ENCODE peak calls at places on chromosomes 11 and 22, in ten cellular contexts. I is breast epithelium, O is AG09319, K is fibroblast of mammary gland, F is HFFc6, D is sigmoid colon, N is foreskin fibroblast, U is psoas muscle, X is PC-3, L is activated B cell treated with CpG ODN at 0.5 μM for 24 hours. B is an unnamed sample.

GRCh38 chr11:122642971-122643370 is 12.6 kb upstream of the UBASH3B start:
- DNase-seq in I (no peak), L (no peak), N (no peak), U (no peak), D (no peak), X (peak), F (peak), K (no peak), O (no peak), B (no peak)

GRCh38 chr11:68096962-68097361 is 24.2 kb downstream of the CHKA start:
- DNase-seq in O (no peak), N (no peak), L (no peak), U (no peak), K (no peak), F (no peak), D (no peak), X (no peak), I (no peak), B (no peak)

GRCh38 chr11:62245271-62245753 is 3.3 kb downstream of the SCGB1D2 start:
- DNase-seq in D (no peak), I (no peak), O (no peak), N (no peak), K (peak), X (peak), L (no peak), U (no peak), F (peak), B (peak)

GRCh38 chr22:24027389-24027980 is 16.4 kb downstream of the CABIN1 start:
- DNase-seq in N (no peak), X (no peak), I (no peak), L (no peak), U (no peak), K (peak), F (no peak), O (no peak), D (no peak), B (no peak)

GRCh38 chr11:117189191-117189940 is 9.8 kb upstream of the TAGLN start:
- DNase-seq in K (no peak), F (no peak), U (no peak), I (no peak), D (peak), X (no peak), O (no peak), N (no peak), L (peak), B (no peak)

GRCh38 chr22:50730941-50731661 is 6.9 kb upstream of the ACR start:
- DNase-seq in F (no peak), U (peak), K (no peak), O (no peak), L (no peak), I (no peak), N (no peak), X (no peak), D (no peak), B (no peak)

GRCh38 chr11:2525941-2526807 is 81.4 kb downstream of the KCNQ1 start:
- DNase-seq in N (no peak), K (no peak), D (peak), U (peak), O (no peak), F (no peak), L (peak), I (no peak), X (no peak), B (no peak)

GRCh38 chr11:17343907-17344306 is 7.7 kb upstream of the NCR3LG1 start:
- DNase-seq in D (no peak), F (peak), X (peak), L (no peak), K (peak), O (peak), I (no peak), U (no peak), N (peak), B (no peak)

GRCh38 chr11:15627560-15627959 is 512.8 kb downstream of the INSC start:
- DNase-seq in N (no peak), D (no peak), I (no peak), F (peak), K (peak), O (no peak), U (no peak), L (no peak), X (peak), B (no peak)

GRCh38 chr11:125918140-125918840 is 14.0 kb downstream of the DDX25 start:
- DNase-seq in I (no peak), F (no peak), X (no peak), L (no peak), N (no peak), O (no peak), K (no peak), U (no peak), D (no peak), B (no peak)

GRCh38 chr22:49305215-49305965 is 522.3 kb downstream of the BRD1 start:
- DNase-seq in U (no peak), D (peak), X (peak), L (peak), N (no peak), F (no peak), I (peak), O (no peak), K (peak), B (no peak)

GRCh38 chr22:17920145-17920605 is 104.2 kb downstream of the MICAL3 start:
- DNase-seq in I (peak), X (no peak), D (no peak), K (peak), F (no peak), O (no peak), N (no peak), L (no peak), U (no peak), B (no peak)

GRCh38 chr11:72100462-72100861 is 2.6 kb downstream of the LAMTOR1 start:
- DNase-seq in F (no peak), L (no peak), U (no peak), I (no peak), K (peak), D (no peak), X (no peak), O (no peak), N (no peak), B (no peak)

GRCh38 chr11:19714387-19715363 is 2.0 kb downstream of the NAV2 start:
- DNase-seq in I (peak), K (peak), F (peak), L (no peak), X (peak), U (peak), D (peak), N (peak), O (no peak), B (no peak)

GRCh38 chr11:36609383-36609782 is 11.3 kb upstream of the RAG2 start:
- DNase-seq in N (no peak), L (no peak), F (no peak), I (no peak), D (no peak), U (no peak), X (no peak), O (no peak), K (no peak), B (no peak)

GRCh38 chr22:49081926-49082325 is 745.7 kb downstream of the BRD1 start:
- DNase-seq in X (no peak), U (peak), L (no peak), D (peak), K (no peak), O (no peak), I (no peak), F (no peak), N (no peak), B (no peak)

GRCh38 chr22:27997538-27997937 is 78.5 kb upstream of the PITPNB start:
- DNase-seq in F (no peak), L (no peak), X (no peak), K (peak), U (peak), D (peak), N (no peak), I (no peak), O (no peak), B (no peak)

GRCh38 chr22:50264104-50264745 is 2.7 kb upstream of the MAPK12 start:
- DNase-seq in O (no peak), U (no peak), I (no peak), D (no peak), K (no peak), F (no peak), N (no peak), L (no peak), X (no peak), B (no peak)

GRCh38 chr11:65486570-65487466 is 12.0 kb upstream of the MALAT1 start:
- DNase-seq in D (peak), X (no peak), K (no peak), U (no peak), L (no peak), F (no peak), O (no peak), I (no peak), N (no peak), B (no peak)

GRCh38 chr11:65485820-65486219 is 13.0 kb upstream of the MALAT1 start:
- DNase-seq in O (no peak), F (no peak), I (no peak), L (no peak), N (no peak), X (no peak), K (no peak), U (no peak), D (peak), B (no peak)

GRCh38 chr11:65478411-65479183 is 20.2 kb upstream of the MALAT1 start:
- DNase-seq in K (peak), F (no peak), O (no peak), N (peak), I (no peak), U (peak), L (no peak), X (no peak), D (peak), B (no peak)

GRCh38 chr11:65479184-65480145 is 19.4 kb upstream of the MALAT1 start:
- DNase-seq in U (peak), I (no peak), D (peak), N (peak), K (peak), L (no peak), O (peak), X (no peak), F (peak), B (no peak)

GRCh38 chr11:65482306-65482850 is 16.5 kb upstream of the MALAT1 start:
- DNase-seq in D (no peak), L (no peak), O (no peak), N (no peak), I (no peak), K (no peak), X (no peak), U (no peak), F (no peak), B (no peak)
- TF ChIP-seq CTCF in D (no peak), L (no peak), O (no peak), N (no peak), I (no peak), K (no peak), X (no peak), U (no peak), F (no peak), B (no peak)

GRCh38 chr11:22666320-22666699 is at the start of gene GAS2:
- DNase-seq in U (no peak), N (no peak), O (no peak), K (no peak), F (no peak), X (no peak), I (no peak), L (no peak), D (no peak), B (no peak)

GRCh38 chr11:22668005-22668796 is 1.8 kb downstream of the GAS2 start:
- DNase-seq in X (no peak), K (no peak), N (no peak), I (no peak), D (no peak), F (no peak), O (no peak), L (no peak), U (no peak), B (no peak)

GRCh38 chr11:22670803-22671202 is 4.4 kb downstream of the GAS2 start:
- DNase-seq in U (no peak), L (no peak), D (no peak), K (no peak), I (no peak), X (peak), O (no peak), N (no peak), F (no peak), B (no peak)

GRCh38 chr11:22669368-22669767 is 3.0 kb downstream of the GAS2 start:
- DNase-seq in I (no peak), N (no peak), F (no peak), U (no peak), L (no peak), D (no peak), K (no peak), O (no peak), X (no peak), B (no peak)

DNA sequence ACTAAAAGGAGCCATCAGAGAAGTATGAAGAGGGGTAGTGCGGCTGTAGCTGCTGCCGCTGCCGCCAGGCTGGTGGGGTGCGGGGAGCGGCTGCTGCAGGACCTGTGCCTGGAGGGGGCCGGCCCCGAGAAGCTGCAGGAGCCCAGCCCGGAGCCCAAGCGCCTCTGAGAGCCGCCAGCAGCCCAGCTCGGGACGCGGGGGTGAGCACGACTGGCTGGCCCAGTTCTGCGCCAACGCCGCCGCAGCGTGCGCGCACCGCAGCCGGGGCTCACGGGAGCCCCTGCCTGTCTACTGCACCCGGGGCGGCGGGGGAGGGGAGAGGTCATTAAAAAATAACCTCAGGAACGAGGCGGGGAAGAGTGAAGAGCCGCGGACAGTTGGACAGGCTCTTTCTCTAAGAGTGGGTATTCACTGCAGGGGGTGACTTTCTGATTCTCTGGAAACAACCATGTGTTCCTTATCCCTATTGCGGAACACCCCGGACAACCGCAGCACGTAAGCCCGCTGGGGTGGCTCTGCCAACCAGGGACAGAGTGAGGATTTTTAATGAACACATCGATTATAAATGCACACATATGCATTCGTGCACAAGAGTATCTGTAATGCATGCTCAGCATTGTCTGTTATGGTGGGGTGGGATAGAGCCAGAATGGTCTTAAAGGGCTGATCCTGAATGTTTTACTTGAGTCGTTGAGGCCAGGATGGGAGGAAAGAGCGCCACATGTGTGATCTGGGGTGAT is 459 bp downstream of the GAS2 start:
- DNase-seq in N (no peak), K (peak), I (no peak), U (peak), O (no peak), X (no peak), L (no peak), D (no peak), F (no peak), B (no peak)
- TF ChIP-seq CTCF in N (no peak), K (no peak), I (no peak), U (no peak), O (no peak), X (no peak), L (no peak), D (no peak), F (no peak), B (no peak)

DNA sequence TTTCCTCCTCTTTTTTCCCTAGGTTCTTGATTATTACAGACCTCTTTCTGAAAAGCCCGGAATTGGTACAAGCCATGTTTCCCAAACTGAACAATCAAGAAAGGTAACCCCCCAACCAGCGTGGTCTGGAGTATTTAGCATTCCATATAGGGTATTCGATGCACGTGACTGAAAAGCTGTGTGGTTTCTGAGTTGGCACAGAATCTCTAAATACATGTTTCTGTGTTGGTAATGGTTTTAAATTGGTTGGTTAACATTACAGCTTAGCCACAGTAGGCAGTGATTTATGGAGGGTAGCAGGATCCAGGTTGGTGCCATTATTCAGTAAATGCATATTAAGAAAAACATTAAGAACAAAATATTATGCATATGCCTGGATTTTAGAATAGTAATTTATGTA is 46.8 kb downstream of the ATXN10 start:
- DNase-seq in O (no peak), L (no peak), I (no peak), D (no peak), U (no peak), X (no peak), K (no peak), N (no peak), F (no peak), B (no peak)
- TF ChIP-seq CTCF in O (no peak), L (no peak), I (no peak), D (no peak), U (no peak), X (no peak), K (no peak), N (no peak), F (no peak), B (no peak)

GRCh38 chr22:25373961-25374360 is 154.5 kb downstream of the CRYBB2 start:
- DNase-seq in I (no peak), O (no peak), X (no peak), N (no peak), K (no peak), L (no peak), F (no peak), U (no peak), D (no peak), B (no peak)

GRCh38 chr22:25375683-25376082 is 156.2 kb downstream of the CRYBB2 start:
- DNase-seq in X (no peak), K (no peak), F (no peak), L (no peak), U (no peak), N (no peak), D (no peak), I (no peak), O (no peak), B (no peak)

GRCh38 chr22:25380141-25380747 is 160.8 kb downstream of the CRYBB2 start:
- DNase-seq in I (no peak), X (no peak), N (no peak), L (no peak), D (no peak), U (no peak), O (no peak), K (no peak), F (no peak), B (no peak)

GRCh38 chr22:25374871-25375270 is 155.4 kb downstream of the CRYBB2 start:
- DNase-seq in U (no peak), N (no peak), F (no peak), O (no peak), I (no peak), K (no peak), L (no peak), X (no peak), D (no peak), B (no peak)

DNA sequence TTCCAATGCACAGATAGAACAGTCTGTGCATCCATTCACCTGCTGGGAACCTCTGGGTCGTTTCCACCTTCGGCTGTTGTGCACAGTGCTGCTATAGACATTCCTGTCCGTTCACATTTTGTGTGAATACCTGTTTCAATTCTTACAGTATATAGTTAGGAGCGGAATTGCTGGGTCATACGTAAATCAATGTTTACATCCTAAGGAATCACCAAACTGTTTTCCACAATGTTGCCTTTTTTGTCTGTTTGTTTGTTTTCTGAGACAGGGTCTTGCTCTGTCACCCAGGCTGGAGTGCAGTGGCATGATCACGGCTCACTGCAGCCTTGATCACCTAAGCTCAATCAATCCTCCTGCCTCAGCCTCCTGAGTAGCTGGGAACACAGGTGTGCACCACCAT is 158.3 kb downstream of the CRYBB2 start:
- DNase-seq in F (no peak), D (no peak), K (no peak), N (no peak), I (no peak), L (no peak), U (no peak), X (no peak), O (no peak), B (no peak)
- TF ChIP-seq CTCF in F (no peak), D (no peak), K (no peak), N (no peak), I (no peak), L (no peak), U (no peak), X (no peak), O (no peak), B (no peak)

GRCh38 chr11:112073941-112074811 is at the start of the genes NKAPD1 and PIH1D2:
- DNase-seq in U (peak), F (peak), K (peak), X (peak), I (peak), L (peak), D (peak), N (peak), O (peak), B (peak)
- TF ChIP-seq CTCF in U (no peak), F (no peak), K (peak), X (no peak), I (no peak), L (no peak), D (no peak), N (no peak), O (no peak), B (no peak)

GRCh38 chr22:38504731-38505594 is 1.1 kb downstream of the DDX17 start:
- DNase-seq in U (peak), O (no peak), I (no peak), L (peak), X (no peak), D (peak), F (no peak), N (peak), K (peak), B (no peak)
- TF ChIP-seq CTCF in U (no peak), O (no peak), I (no peak), L (no peak), X (no peak), D (no peak), F (no peak), N (no peak), K (no peak), B (peak)

GRCh38 chr11:10432493-10432892 is 22.6 kb upstream of the AMPD3 start:
- DNase-seq in X (peak), D (no peak), I (no peak), O (no peak), L (no peak), N (no peak), F (no peak), K (no peak), U (no peak), B (no peak)
- TF ChIP-seq CTCF in X (no peak), D (no peak), I (no peak), O (no peak), L (no peak), N (no peak), F (no peak), K (no peak), U (no peak), B (no peak)

DNA sequence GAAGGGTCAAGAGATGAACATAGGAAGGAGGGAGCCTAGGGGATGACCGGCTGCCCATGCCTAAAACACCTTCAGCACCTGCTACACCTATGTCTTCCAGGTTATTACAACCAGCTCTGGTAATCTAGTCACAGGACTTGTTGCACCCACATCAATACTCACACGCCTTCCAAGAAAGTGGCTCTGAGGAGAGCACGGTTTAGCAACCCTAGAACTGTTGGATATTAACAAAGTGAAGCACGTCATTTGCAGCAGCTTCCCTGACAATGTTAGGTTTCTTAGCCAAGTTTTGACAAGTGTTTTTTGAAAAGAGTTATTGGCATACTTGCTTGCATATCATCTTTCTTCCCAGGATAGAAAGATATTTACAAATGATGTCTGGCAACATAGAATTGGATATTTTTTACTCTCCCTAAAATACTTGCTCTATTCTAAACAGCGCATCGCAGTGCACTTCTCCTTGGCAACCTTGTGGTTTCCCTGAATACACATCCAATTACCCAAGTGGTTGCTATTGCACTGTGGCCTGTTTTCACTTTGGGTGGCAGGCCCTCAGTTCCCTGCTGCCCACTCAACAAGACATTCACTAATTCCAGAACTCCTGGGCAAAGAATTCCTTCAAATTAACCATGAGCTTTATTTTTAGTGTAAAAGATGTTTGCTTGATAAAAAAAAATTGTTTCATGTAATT is 94.3 kb upstream of the ARHGAP42 start:
- DNase-seq in I (no peak), X (no peak), K (no peak), D (no peak), F (no peak), U (no peak), N (no peak), O (no peak), L (no peak), B (no peak)
- TF ChIP-seq CTCF in I (no peak), X (no peak), K (no peak), D (no peak), F (no peak), U (no peak), N (no peak), O (no peak), L (no peak), B (no peak)

DNA sequence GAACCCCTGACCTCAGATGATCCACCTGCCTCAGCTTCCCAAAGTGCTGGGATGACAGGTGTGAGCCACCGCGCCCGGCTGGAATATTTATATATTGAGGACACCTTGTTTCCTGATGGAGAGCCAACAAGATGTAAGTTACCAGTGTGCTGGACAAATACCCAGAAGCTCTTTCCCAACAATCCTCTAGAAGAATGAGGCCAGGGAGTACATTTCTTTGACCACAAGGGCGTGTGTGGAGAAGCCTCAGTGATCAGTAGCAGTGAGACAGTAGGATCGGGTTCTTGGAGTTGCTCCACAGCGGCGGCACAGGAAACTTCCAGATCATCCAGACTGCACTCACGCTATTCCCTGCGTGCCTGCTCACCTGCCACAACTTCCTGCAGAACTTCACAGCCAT is 10.3 kb upstream of the POLA2 start:
- DNase-seq in D (no peak), O (no peak), K (peak), I (no peak), N (no peak), U (no peak), L (no peak), F (peak), X (peak), B (no peak)
- TF ChIP-seq CTCF in D (no peak), O (no peak), K (no peak), I (no peak), N (no peak), U (no peak), L (no peak), F (peak), X (no peak), B (no peak)

B was measured in LNCaP clone FGC.